ENCODE peak calls at places on chromosomes 1 and 21, in nine cellular contexts. C is cardiac muscle cell; T is effector memory CD4-positive, alpha-beta T cell; K is colonic mucosa; S is choroid plexus epithelial cell; U is IMR-90; J is A549; X is body of pancreas; H is ovary. N is an unnamed sample.

GRCh38 chr1:5814046-5814619 is 178.1 kb downstream of the NPHP4 start:
- DNase-seq in T (no peak), K (no peak), S (no peak), H (no peak), J (no peak), U (no peak), C (no peak), X (no peak), N (no peak)

GRCh38 chr1:161956097-161956496 is 67.6 kb downstream of the OLFML2B start:
- DNase-seq in S (no peak), K (no peak), X (no peak), C (no peak), J (no peak), T (no peak), H (no peak), U (peak), N (no peak)

GRCh38 chr1:32232558-32233304 is 10.5 kb downstream of the EIF3I start:
- DNase-seq in T (no peak), S (no peak), X (no peak), K (no peak), U (no peak), J (no peak), C (no peak), H (no peak), N (no peak)

GRCh38 chr1:246261641-246262040 is 245.4 kb downstream of the SMYD3 start:
- DNase-seq in J (no peak), U (peak), S (peak), T (no peak), X (no peak), C (no peak), K (no peak), H (no peak), N (no peak)

GRCh38 chr1:225921734-225922709 is 2.0 kb downstream of the PYCR2 start:
- DNase-seq in C (no peak), K (no peak), J (no peak), T (no peak), H (no peak), X (peak), S (no peak), U (no peak), N (no peak)

GRCh38 chr1:161013591-161014513 is 7.1 kb downstream of the F11R start:
- DNase-seq in C (no peak), S (peak), X (peak), J (peak), T (peak), H (peak), K (peak), U (peak), N (peak)

GRCh38 chr1:218957971-218958370 is 215.7 kb upstream of the LYPLAL1 start:
- DNase-seq in C (peak), U (no peak), T (no peak), H (no peak), X (no peak), J (no peak), S (no peak), K (no peak), N (no peak)

GRCh38 chr1:79790950-79791349 is 784.4 kb upstream of the ADGRL4 start:
- DNase-seq in S (no peak), T (no peak), X (no peak), H (no peak), U (peak), K (no peak), J (no peak), C (no peak), N (no peak)

GRCh38 chr21:25375675-25376074 is 231.6 kb downstream of the MRPL39 start:
- DNase-seq in J (no peak), C (no peak), S (peak), T (no peak), H (no peak), U (peak), K (no peak), X (no peak), N (no peak)

GRCh38 chr1:45586769-45587168 is 2.9 kb downstream of the NASP start:
- DNase-seq in U (no peak), T (no peak), S (no peak), X (no peak), J (no peak), C (no peak), H (no peak), K (no peak), N (no peak)
- H3K4me3 ChIP-seq in U (no peak), T (peak), S (no peak), X (no peak), J (no peak), C (no peak), H (no peak), K (peak), N (no peak)

DNA sequence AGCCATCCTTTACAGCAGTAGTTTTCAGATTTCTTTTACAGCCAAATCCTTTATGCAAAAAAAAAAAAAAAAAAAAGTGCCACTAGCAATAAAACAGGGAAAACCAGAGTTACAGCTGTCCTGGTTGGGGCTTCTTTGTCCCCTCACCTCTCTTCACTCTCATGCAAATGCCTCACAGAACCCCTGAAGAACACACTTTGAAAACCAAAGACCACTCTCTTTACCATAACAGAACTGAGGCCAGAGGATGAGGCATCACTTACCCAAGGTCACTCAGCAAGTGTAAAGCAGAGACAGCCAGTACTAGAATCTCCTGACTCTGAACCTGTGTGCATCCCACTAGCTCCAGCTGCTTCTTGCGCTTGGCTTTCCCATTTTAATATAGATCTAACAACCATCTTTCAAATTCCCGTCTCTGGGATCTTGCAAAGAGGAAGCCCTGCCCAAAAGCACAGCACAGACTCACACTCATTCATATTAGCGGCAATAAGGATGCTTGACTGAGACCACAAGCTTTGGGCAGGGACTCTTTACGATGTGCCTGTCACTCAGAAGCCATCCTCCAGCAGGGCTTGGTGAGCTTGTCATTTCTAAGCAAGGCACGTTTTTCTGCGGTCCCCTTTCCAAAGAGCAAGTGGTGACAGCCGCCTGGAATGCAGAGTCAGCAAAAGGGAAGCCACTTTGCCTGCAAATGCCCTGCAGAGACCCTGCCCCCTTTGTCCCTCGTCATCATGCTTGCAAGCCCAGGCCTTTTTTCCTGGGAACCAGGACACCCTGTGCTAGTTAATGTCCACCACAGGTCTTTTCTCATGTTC is 76.6 kb upstream of the NFIA start:
- DNase-seq in K (no peak), T (no peak), H (no peak), C (peak), U (no peak), S (no peak), X (no peak), J (no peak), N (no peak)
- H3K4me3 ChIP-seq in K (no peak), T (no peak), H (no peak), C (no peak), U (no peak), S (no peak), X (no peak), J (no peak), N (no peak)

GRCh38 chr1:66929289-66929688 is 4.5 kb downstream of the MIER1 start:
- DNase-seq in H (no peak), J (no peak), K (no peak), S (no peak), T (no peak), U (no peak), C (no peak), X (no peak), N (no peak)
- H3K4me3 ChIP-seq in H (peak), J (peak), K (peak), S (peak), T (peak), U (peak), C (peak), X (no peak), N (peak)

GRCh38 chr1:27672750-27673112 is 739 bp upstream of the IFI6 start:
- DNase-seq in H (no peak), S (peak), U (peak), X (no peak), T (no peak), C (no peak), K (no peak), J (no peak), N (no peak)

GRCh38 chr1:27668808-27669723 is 2.9 kb downstream of the IFI6 start:
- DNase-seq in T (peak), C (peak), S (peak), K (peak), X (peak), J (peak), H (peak), U (peak), N (peak)

GRCh38 chr1:27669876-27670275 is 2.1 kb downstream of the IFI6 start:
- DNase-seq in T (no peak), K (no peak), C (no peak), S (no peak), U (no peak), H (no peak), J (no peak), X (no peak), N (no peak)

GRCh38 chr1:27668121-27668807 is 3.7 kb downstream of the IFI6 start:
- DNase-seq in J (no peak), T (no peak), U (no peak), S (no peak), H (no peak), C (no peak), K (no peak), X (no peak), N (no peak)

GRCh38 chr1:27671964-27672749 is at the start of gene IFI6:
- DNase-seq in X (peak), U (peak), T (peak), C (peak), K (peak), J (peak), H (peak), S (peak), N (peak)
- H3K4me3 ChIP-seq in X (no peak), U (peak), T (peak), C (peak), K (peak), J (peak), H (peak), S (peak), N (peak)

DNA sequence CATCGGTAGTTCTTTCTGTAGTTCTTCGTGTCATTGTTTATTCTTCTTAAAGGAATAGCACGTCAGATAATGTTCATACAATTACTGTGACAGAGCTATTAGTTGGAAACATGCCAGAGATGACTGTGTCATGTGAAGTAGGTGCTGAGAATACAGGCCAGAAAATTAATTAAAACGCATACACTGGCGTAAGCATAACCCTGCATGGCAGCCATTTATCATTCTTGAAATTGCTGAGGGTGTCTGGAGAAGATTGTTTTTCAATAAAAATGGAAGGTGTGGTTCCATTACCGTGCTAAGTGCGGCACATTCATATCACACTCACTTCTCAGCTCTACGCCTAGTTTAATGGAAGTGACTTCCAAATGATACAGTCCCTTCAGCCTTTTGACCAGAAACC is 7.8 kb downstream of the ETS2 start:
- DNase-seq in T (no peak), K (no peak), X (no peak), J (no peak), S (no peak), C (no peak), H (no peak), U (no peak), N (no peak)
- H3K4me3 ChIP-seq in T (no peak), K (no peak), X (no peak), J (no peak), S (no peak), C (no peak), H (no peak), U (no peak), N (no peak)

GRCh38 chr1:16903458-16903796 is 7.6 kb downstream of the RNU1-2 start:
- DNase-seq in X (no peak), C (no peak), U (no peak), S (no peak), H (no peak), J (no peak), K (no peak), T (no peak), N (no peak)
- H3K4me3 ChIP-seq in X (peak), C (peak), U (no peak), S (peak), H (peak), J (peak), K (peak), T (peak), N (peak)

GRCh38 chr1:21289700-21290545 is at the start of gene ECE1:
- DNase-seq in H (peak), K (peak), S (no peak), T (peak), X (no peak), C (peak), U (no peak), J (peak), N (peak)

GRCh38 chr1:21291184-21291583 is 921 bp upstream of the ECE1 start:
- DNase-seq in H (no peak), J (no peak), U (no peak), T (no peak), K (no peak), S (no peak), X (no peak), C (no peak), N (no peak)

GRCh38 chr1:21287905-21288514 is 2.3 kb downstream of the ECE1 start:
- DNase-seq in C (no peak), S (no peak), U (no peak), H (no peak), J (no peak), T (no peak), K (no peak), X (no peak), N (no peak)

GRCh38 chr1:21290546-21290944 is 282 bp upstream of the ECE1 start:
- DNase-seq in J (peak), S (no peak), U (no peak), H (no peak), K (no peak), C (no peak), X (no peak), T (peak), N (peak)

DNA sequence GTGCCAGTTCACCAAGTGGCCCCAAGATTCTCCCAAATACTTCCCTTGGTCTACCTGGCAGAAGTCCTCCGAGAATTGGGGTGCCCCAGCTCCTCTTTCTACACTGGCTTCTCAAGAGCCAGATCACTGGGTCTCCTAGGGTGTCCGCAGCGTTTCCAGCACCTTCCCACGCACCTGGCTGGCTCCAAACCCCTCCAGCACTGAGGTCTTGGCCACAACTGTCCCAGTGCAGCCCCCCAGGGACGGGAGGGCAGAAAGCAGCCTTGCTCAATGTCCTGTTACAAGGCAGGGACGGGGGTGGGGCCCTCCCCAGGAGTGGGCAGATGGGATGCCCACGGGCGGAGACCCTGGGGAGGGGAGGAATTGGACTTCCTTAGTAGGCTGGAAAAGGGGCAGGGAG is 1.1 kb downstream of the ECE1 start:
- DNase-seq in X (no peak), T (no peak), S (no peak), U (no peak), C (no peak), H (no peak), K (no peak), J (no peak), N (no peak)
- H3K4me3 ChIP-seq in X (no peak), T (peak), S (peak), U (peak), C (no peak), H (peak), K (peak), J (peak), N (peak)